ENCODE peak calls at places on chromosomes 3 and 15, in six cellular contexts. N, P, Y, K, Z and I are unnamed samples.

GRCh38 chr15:70257047-70257446 is 159.3 kb upstream of the TLE3 start:
- DNase-seq in N (no peak), P (no peak), Y (no peak), K (no peak), Z (no peak), I (no peak)

GRCh38 chr15:52255008-52255407 is 40.6 kb downstream of the MYO5C start:
- DNase-seq in N (no peak), P (peak; percentile 75), Y (no peak), K (no peak), Z (no peak), I (no peak)

GRCh38 chr3:48466386-48467109 is 20.0 kb downstream of the ATRIP start:
- DNase-seq in N (no peak), P (peak; percentile 24), Y (no peak), K (no peak), Z (no peak), I (no peak)

GRCh38 chr3:123098411-123099330 is 31.8 kb downstream of the PDIA5 start:
- DNase-seq in N (no peak), P (no peak), Y (no peak), K (no peak), Z (no peak), I (no peak)

GRCh38 chr15:92326236-92326635 is 67.4 kb upstream of the ST8SIA2 start:
- DNase-seq in N (no peak), P (no peak), Y (no peak), K (no peak), Z (no peak), I (no peak)

GRCh38 chr3:66997560-66998074 is 490 bp upstream of the KBTBD8 start:
- DNase-seq in N (no peak), P (no peak), Y (peak; percentile 75), K (no peak), Z (no peak), I (no peak)

GRCh38 chr3:157493627-157494550 is 9.3 kb downstream of the VEPH1 start:
- DNase-seq in N (peak; percentile 47), P (peak; percentile 81), Y (peak; percentile 52), K (no peak), Z (no peak), I (peak; percentile 28)

GRCh38 chr3:141726483-141726882 is 11.6 kb upstream of the RNF7 start:
- DNase-seq in N (no peak), P (no peak), Y (no peak), K (no peak), Z (no peak), I (no peak)

GRCh38 chr15:92787116-92787515 is 113.0 kb upstream of the CHD2 start:
- DNase-seq in N (no peak), P (no peak), Y (no peak), K (no peak), Z (no peak), I (no peak)

GRCh38 chr3:23202921-23203650 is at the start of gene UBE2E2:
- DNase-seq in N (peak; percentile 69), P (peak; percentile 66), Y (peak; percentile 76), K (peak; percentile 77), Z (peak; percentile 84), I (no peak)

GRCh38 chr3:59839283-59839682 is 789.5 kb upstream of the CFAP20DC start:
- DNase-seq in N (no peak), P (no peak), Y (no peak), K (no peak), Z (no peak), I (no peak)

GRCh38 chr15:39887832-39888231 is 32.2 kb downstream of the GPR176 start:
- DNase-seq in N (peak; percentile 50), P (peak; percentile 74), Y (peak; percentile 12), K (no peak), Z (no peak), I (peak; percentile 78)

GRCh38 chr15:26260517-26261133 is 397.5 kb upstream of the ATP10A start:
- DNase-seq in N (peak; percentile 31), P (no peak), Y (peak; percentile 49), K (peak; percentile 71), Z (peak; percentile 72), I (peak; percentile 1)

GRCh38 chr3:161069441-161070251 is 35.5 kb downstream of the B3GALNT1 start:
- DNase-seq in N (peak; percentile 9), P (peak; percentile 98), Y (peak; percentile 6), K (no peak), Z (no peak), I (no peak)

DNA sequence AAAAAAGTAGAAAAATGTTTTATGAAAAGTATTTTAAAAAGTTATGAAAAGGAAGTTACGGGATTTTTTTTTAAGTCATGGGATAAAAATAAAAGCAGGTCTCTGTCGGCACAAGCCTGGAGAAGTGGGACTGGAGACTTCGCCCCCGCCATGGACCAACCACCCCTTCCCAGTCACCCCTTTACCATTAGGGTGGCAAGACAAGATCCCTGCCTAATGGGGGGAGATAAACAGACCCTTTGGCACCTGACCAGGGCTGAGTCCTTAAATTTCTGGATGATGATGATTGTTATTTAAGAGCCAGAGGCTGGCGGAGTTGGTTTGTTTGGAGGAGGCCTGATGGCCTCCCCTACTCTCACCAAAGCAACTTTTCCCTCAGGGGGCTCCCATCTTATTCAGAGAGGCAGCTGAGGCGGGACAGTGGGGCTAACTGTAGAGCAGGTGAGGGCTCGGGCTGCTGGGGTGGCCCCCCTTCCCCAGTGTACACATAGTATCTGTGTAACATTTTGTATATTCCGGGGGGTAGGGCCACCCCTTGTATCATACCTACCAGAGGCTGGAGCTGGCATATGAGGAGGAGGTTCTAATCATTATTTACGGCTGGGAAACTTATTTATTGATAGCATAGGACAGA is 74.0 kb downstream of the ADAMTS7 start:
- DNase-seq in N (no peak), P (no peak), Y (no peak), K (no peak), Z (peak; percentile 32), I (no peak)
- TF ChIP-seq JUN in N (no peak), P (no peak), Y (no peak), K (no peak), Z (no peak), I (no peak)

GRCh38 chr3:4979401-4980228 is at the start of gene BHLHE40:
- DNase-seq in N (no peak), P (peak; percentile 56), Y (peak; percentile 63), K (peak; percentile 63), Z (peak; percentile 72), I (no peak)
- TF ChIP-seq JUN in N (no peak), P (no peak), Y (peak; percentile 11), K (no peak), Z (no peak), I (no peak)

DNA sequence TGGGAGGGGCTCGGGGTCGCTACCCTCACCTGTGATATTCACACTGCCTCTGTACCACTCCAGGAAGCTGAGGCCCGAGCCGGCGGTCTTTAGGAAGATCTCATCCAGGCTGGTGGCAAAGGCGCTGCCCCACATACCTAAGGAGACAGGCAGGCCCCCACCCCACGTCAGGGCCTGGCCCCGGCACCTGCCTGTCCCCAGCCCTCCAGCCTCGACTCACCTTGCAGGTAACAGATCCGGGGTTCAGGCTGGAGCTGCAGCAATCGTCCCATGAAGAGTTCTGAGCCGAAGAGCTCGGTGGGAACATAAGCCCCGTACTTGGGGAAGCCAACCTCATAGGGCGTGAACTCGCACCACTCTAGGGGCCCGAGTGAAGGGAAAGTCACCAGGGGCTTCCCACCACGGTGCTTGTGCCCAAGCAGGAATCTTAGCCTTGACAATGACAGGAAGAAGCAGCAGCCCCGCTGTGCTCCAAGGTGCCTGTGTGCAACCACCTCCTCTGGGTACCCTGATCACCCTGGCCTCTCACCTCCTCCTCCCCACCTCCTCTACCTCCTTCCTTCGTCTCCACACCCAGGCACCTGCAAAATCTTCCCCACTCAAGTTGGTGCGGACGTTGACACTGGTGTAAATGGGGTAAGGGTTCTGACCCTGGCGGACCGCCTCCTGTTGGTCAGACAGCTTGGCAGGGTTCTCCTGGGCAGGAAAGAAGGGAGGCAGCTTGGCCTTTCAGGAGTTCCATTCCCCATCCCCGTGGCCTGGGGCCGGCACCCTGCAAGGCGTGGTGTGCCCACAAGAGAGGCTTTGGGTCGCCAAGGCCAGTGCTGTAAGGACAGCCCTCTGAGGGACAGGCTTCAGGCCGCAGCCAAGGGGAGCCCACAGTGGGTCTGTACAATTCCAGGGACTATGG is 10.6 kb downstream of the PLA2G4F start:
- DNase-seq in N (no peak), P (no peak), Y (no peak), K (peak; percentile 13), Z (no peak), I (no peak)
- TF ChIP-seq JUN in N (no peak), P (no peak), Y (no peak), K (no peak), Z (no peak), I (no peak)

DNA sequence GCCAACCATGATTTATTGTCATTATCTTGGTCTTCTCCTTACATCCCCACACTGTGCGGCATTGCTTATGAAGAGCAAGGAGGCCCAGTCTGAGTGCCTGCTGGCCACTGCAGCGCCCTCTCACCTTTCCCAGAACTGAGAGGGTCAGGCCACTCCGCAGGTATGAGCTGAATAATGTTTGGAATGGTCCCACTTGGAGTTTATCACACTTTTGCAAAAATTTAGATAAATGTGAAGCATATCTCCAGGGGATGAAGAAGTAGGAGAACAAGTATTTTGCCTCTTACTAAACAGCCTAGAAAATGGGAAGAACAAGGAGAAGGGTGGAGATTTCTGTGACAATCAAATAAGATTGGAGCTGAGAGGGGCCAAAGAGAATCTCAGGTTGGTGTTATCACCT is 74.4 kb upstream of the GSK3B start:
- DNase-seq in N (no peak), P (no peak), Y (no peak), K (no peak), Z (no peak), I (no peak)
- TF ChIP-seq JUN in N (no peak), P (no peak), Y (no peak), K (no peak), Z (no peak), I (no peak)

GRCh38 chr3:129518048-129518570 is 10.3 kb upstream of the RHO start:
- DNase-seq in N (no peak), P (no peak), Y (no peak), K (no peak), Z (no peak), I (no peak)
- TF ChIP-seq JUN in N (no peak), P (no peak), Y (no peak), K (no peak), Z (no peak), I (no peak)

DNA sequence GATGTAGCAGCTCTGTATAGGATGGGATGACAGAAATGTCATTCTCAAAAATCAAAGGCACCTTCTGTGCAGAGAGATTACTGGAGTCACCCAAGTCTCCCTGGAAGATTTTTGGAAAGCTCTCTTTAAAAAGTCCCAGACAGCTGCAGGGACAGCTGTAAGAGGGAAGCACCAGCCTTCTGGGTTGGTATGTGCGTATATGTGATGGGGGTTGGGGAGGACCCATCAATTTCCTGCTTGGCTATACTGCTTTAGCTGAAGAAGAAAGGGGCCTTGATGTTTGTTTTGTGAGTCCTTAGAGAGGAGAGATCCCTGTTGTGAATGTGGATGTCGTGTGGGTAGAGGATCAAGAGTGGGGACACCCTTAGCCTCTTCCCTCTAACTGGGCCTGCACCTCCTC is 5.4 kb upstream of the SEC11A start:
- DNase-seq in N (no peak), P (no peak), Y (no peak), K (no peak), Z (no peak), I (no peak)
- TF ChIP-seq JUN in N (no peak), P (no peak), Y (no peak), K (no peak), Z (no peak), I (no peak)